ENCODE peak calls at places on chromosomes 16 and 17, in ten cellular contexts. D is NCI-H1417; U is stimulated activated naive CD8-positive, alpha-beta T cell treated with anti-CD3 and anti-CD28 coated beads, Interleukin-15, amount 100 ng/mL, for 72 hours; P is mammary epithelial cell; I is activated CD8-positive, alpha-beta T cell treated with anti-CD3 and anti-CD28 coated beads for 36 hours; K is NCI-H2171 treated with DMSO at 0.1 percent for 48 hours; B is astrocyte of the hippocampus; A is retinal pigment epithelial cell; R is A549; G is OCI-LY7. S is an unnamed sample.

GRCh38 chr17:44198721-44199552 is 747 bp downstream of the ATXN7L3 start:
- DNase-seq in D (peak), I (peak), R (peak), P (peak), A (no peak), B (peak), U (peak), K (peak), G (peak), S (no peak)

GRCh38 chr16:67935096-67935401 is 1.6 kb downstream of the PSMB10 start:
- DNase-seq in K (no peak), U (no peak), G (no peak), I (no peak), B (peak), A (no peak), D (no peak), R (no peak), P (no peak), S (no peak)

GRCh38 chr16:74825941-74826340 is 51.3 kb upstream of the FA2H start:
- DNase-seq in K (no peak), B (no peak), I (no peak), P (peak), D (no peak), R (no peak), U (no peak), G (no peak), A (no peak), S (no peak)

GRCh38 chr17:19248923-19249574 is 11.9 kb downstream of the EPN2 start:
- DNase-seq in G (no peak), I (no peak), U (no peak), A (no peak), R (no peak), D (no peak), B (peak), K (peak), P (peak), S (no peak)

GRCh38 chr17:44915727-44916058 is 393 bp upstream of the GFAP start:
- DNase-seq in B (no peak), D (no peak), I (no peak), G (no peak), A (no peak), R (no peak), U (no peak), K (no peak), P (no peak), S (no peak)

GRCh38 chr16:63442246-63442645 is 1406.0 kb upstream of the CDH8 start:
- DNase-seq in R (no peak), B (no peak), I (no peak), K (no peak), P (no peak), D (no peak), G (no peak), A (no peak), U (no peak), S (no peak)

GRCh38 chr17:28335959-28336871 is 654 bp downstream of the TNFAIP1 start:
- DNase-seq in D (no peak), A (peak), B (peak), I (peak), P (peak), G (no peak), R (peak), K (peak), U (no peak), S (no peak)

GRCh38 chr17:68197091-68197996 is 50.5 kb upstream of the AMZ2 start:
- DNase-seq in A (no peak), D (peak), G (no peak), K (peak), U (no peak), R (peak), B (no peak), P (no peak), I (peak), S (no peak)

GRCh38 chr17:76036497-76037380 is 9.6 kb upstream of the EVPL start:
- DNase-seq in D (no peak), B (no peak), G (no peak), U (no peak), P (no peak), I (no peak), A (no peak), K (no peak), R (no peak), S (no peak)

GRCh38 chr16:57727610-57728009 is 8.0 kb upstream of the KATNB1 start:
- DNase-seq in R (no peak), P (no peak), G (no peak), I (no peak), K (no peak), U (no peak), A (no peak), B (no peak), D (no peak), S (no peak)

GRCh38 chr16:3536851-3537250 is 36.0 kb downstream of the CLUAP1 start:
- DNase-seq in G (no peak), U (no peak), I (no peak), R (no peak), B (peak), D (no peak), K (no peak), A (peak), P (no peak), S (no peak)

GRCh38 chr17:45382226-45382625 is 50.4 kb downstream of the ARHGAP27 start:
- DNase-seq in I (no peak), G (no peak), R (no peak), D (no peak), A (no peak), B (no peak), P (peak), U (no peak), K (no peak), S (no peak)

GRCh38 chr16:2482181-2483107 is 7.5 kb downstream of the TBC1D24 start:
- DNase-seq in U (no peak), R (no peak), B (no peak), I (no peak), G (no peak), D (peak), A (no peak), K (peak), P (peak), S (peak)

GRCh38 chr16:23466162-23466885 is 13.3 kb upstream of the COG7 start:
- DNase-seq in P (peak), I (no peak), U (no peak), A (no peak), R (peak), D (no peak), G (no peak), K (no peak), B (peak), S (no peak)

GRCh38 chr16:85518398-85519049 is 94.6 kb upstream of the GSE1 start:
- DNase-seq in R (no peak), G (no peak), B (no peak), U (no peak), P (no peak), A (no peak), K (no peak), I (no peak), D (no peak), S (no peak)

GRCh38 chr17:1076299-1076981 is 79.5 kb downstream of the TIMM22 start:
- DNase-seq in R (no peak), B (no peak), I (no peak), A (no peak), G (no peak), K (peak), P (no peak), U (no peak), D (peak), S (no peak)

GRCh38 chr17:3690094-3690715 is 5.8 kb downstream of the P2RX5 start:
- DNase-seq in B (no peak), P (no peak), D (no peak), A (no peak), I (no peak), K (no peak), R (no peak), U (no peak), G (no peak), S (no peak)

GRCh38 chr16:10886739-10887269 is 9.8 kb downstream of the CIITA start:
- DNase-seq in B (no peak), K (no peak), U (no peak), G (peak), R (no peak), I (no peak), A (no peak), P (no peak), D (no peak), S (no peak)

GRCh38 chr17:5821057-5821456 is 236.7 kb upstream of the NLRP1 start:
- DNase-seq in P (peak), D (no peak), G (no peak), R (no peak), U (peak), A (no peak), K (no peak), I (peak), B (peak), S (no peak)

GRCh38 chr16:1772362-1772907 is at the start of gene EME2:
- DNase-seq in K (peak), B (peak), I (peak), G (no peak), P (peak), U (peak), D (no peak), A (no peak), R (no peak), S (no peak)

GRCh38 chr16:67406628-67407027 is 9.6 kb downstream of the ZDHHC1 start:
- DNase-seq in P (peak), R (no peak), U (no peak), A (no peak), B (peak), I (no peak), D (no peak), K (no peak), G (no peak), S (no peak)

GRCh38 chr17:63279498-63280230 is 166.4 kb downstream of the CYB561 start:
- DNase-seq in I (no peak), D (no peak), P (peak), R (no peak), G (no peak), B (no peak), A (peak), U (no peak), K (no peak), S (no peak)

GRCh38 chr16:31202402-31203385 is at the start of gene PYCARD:
- DNase-seq in K (no peak), B (peak), G (peak), P (peak), I (peak), D (no peak), A (no peak), U (peak), R (no peak), S (no peak)

GRCh38 chr16:56048425-56049100 is 142.7 kb upstream of the GNAO1 start:
- DNase-seq in P (no peak), B (no peak), A (no peak), R (no peak), I (no peak), U (no peak), G (peak), K (no peak), D (no peak), S (no peak)

GRCh38 chr17:4332296-4332970 is 34.0 kb downstream of the UBE2G1 start:
- DNase-seq in U (no peak), D (no peak), G (no peak), P (peak), K (no peak), B (peak), R (no peak), I (no peak), A (no peak), S (no peak)

GRCh38 chr17:71921726-71922320 is 199.0 kb upstream of the SOX9 start:
- DNase-seq in I (peak), U (no peak), K (no peak), B (peak), G (no peak), P (peak), A (no peak), R (no peak), D (no peak), S (no peak)

GRCh38 chr16:57723170-57723569 is 12.4 kb upstream of the KATNB1 start:
- DNase-seq in A (no peak), U (no peak), B (peak), P (no peak), G (no peak), I (no peak), D (no peak), R (no peak), K (no peak), S (no peak)

GRCh38 chr17:38628441-38628840 is 22.7 kb upstream of the SRCIN1 start:
- DNase-seq in P (peak), I (peak), U (no peak), K (peak), R (peak), D (peak), B (no peak), G (peak), A (no peak), S (peak)

GRCh38 chr17:79732804-79733691 is 2.3 kb downstream of the ENPP7 start:
- DNase-seq in U (no peak), I (peak), B (no peak), R (no peak), K (no peak), A (no peak), D (no peak), G (peak), P (no peak), S (no peak)

GRCh38 chr16:68197250-68197649 is 38.7 kb downstream of the ESRP2 start:
- DNase-seq in A (no peak), R (no peak), B (peak), D (no peak), K (no peak), G (no peak), I (no peak), U (no peak), P (peak), S (no peak)

GRCh38 chr17:68771867-68772515 is 170.8 kb upstream of the FAM20A start:
- DNase-seq in A (no peak), P (peak), K (peak), B (peak), U (no peak), D (peak), G (peak), R (peak), I (peak), S (peak)

GRCh38 chr16:70788668-70789161 is 12.2 kb downstream of the VAC14 start:
- DNase-seq in P (no peak), G (no peak), A (no peak), I (no peak), K (no peak), B (peak), U (no peak), D (no peak), R (no peak), S (no peak)

GRCh38 chr17:8954339-8954738 is 11.2 kb downstream of the PIK3R5 start:
- DNase-seq in I (peak), D (no peak), P (no peak), G (peak), B (no peak), R (no peak), K (no peak), U (peak), A (no peak), S (no peak)

GRCh38 chr17:64661981-64662773 is at the start of gene SMURF2:
- DNase-seq in D (peak), I (peak), G (peak), U (peak), R (peak), B (peak), K (peak), A (no peak), P (peak), S (peak)

S was measured in NCI-H187.